ENCODE peak calls at places on chromosome 10, in seven cellular contexts. R is HuH-7; P is stimulated activated CD4-positive, alpha-beta T cell treated with anti-CD3 and anti-CD28 coated beads, Interleukin-4, amount 100 ng/mL, for 24 hours; J is fibroblast of mammary gland; S is activated CD8-positive, alpha-beta memory T cell treated with anti-CD3 and anti-CD28 coated beads for 1 hour; Q is progenitor cell of endocrine pancreas; C is AG08396. G is an unnamed sample.

GRCh38 chr10:12418725-12419278 is 69.5 kb downstream of the CAMK1D start:
- DNase-seq in R (no peak), P (no peak), J (peak; percentile 69), S (no peak), Q (no peak), C (no peak), G (no peak)

GRCh38 chr10:73827346-73828089 is 16.1 kb upstream of the NDST2 start:
- DNase-seq in R (no peak), P (no peak), J (peak; percentile 37), S (no peak), Q (no peak), C (no peak), G (no peak)

GRCh38 chr10:110501142-110501937 is 3.6 kb downstream of the DUSP5 start:
- DNase-seq in R (no peak), P (peak; percentile 66), J (peak; percentile 97), S (no peak), Q (peak; percentile 52), C (peak; percentile 85), G (peak; percentile 85)

GRCh38 chr10:42691361-42692120 is 53.2 kb upstream of the ZNF33B start:
- DNase-seq in R (peak; percentile 47), P (no peak), J (no peak), S (no peak), Q (no peak), C (no peak), G (no peak)

GRCh38 chr10:6494452-6494839 is 85.6 kb downstream of the PRKCQ start:
- DNase-seq in R (no peak), P (no peak), J (no peak), S (no peak), Q (no peak), C (no peak), G (no peak)

GRCh38 chr10:75083972-75084833 is 27.3 kb upstream of the SAMD8 start:
- DNase-seq in R (no peak), P (no peak), J (peak; percentile 67), S (no peak), Q (no peak), C (no peak), G (no peak)

GRCh38 chr10:71268751-71269150 is 50.3 kb upstream of the SLC29A3 start:
- DNase-seq in R (no peak), P (no peak), J (peak; percentile 28), S (no peak), Q (no peak), C (peak; percentile 44), G (no peak)

GRCh38 chr10:121080324-121080807 is 229.2 kb downstream of the WDR11 start:
- DNase-seq in R (peak; percentile 56), P (no peak), J (no peak), S (no peak), Q (no peak), C (no peak), G (peak; percentile 59)

GRCh38 chr10:103912759-103913158 is 5.2 kb downstream of the STN1 start:
- DNase-seq in R (no peak), P (no peak), J (no peak), S (no peak), Q (no peak), C (no peak), G (no peak)

GRCh38 chr10:13338337-13339128 is 9.6 kb downstream of the SEPHS1 start:
- DNase-seq in R (no peak), P (no peak), J (peak; percentile 80), S (no peak), Q (no peak), C (no peak), G (no peak)